ENCODE peak calls at places on chromosomes 7 and 10, in eight cellular contexts. P is MV-4-11; O is activated T-helper 1 cell treated with Interleukin-2 at 50 U/mL for 16 hours; J is activated gamma-delta T cell treated with Interleukin-2 at 50 U/mL for 16 hours; A is stimulated activated CD4-positive, alpha-beta T cell treated with anti-CD3 and anti-CD28 coated beads, TNF-alpha, amount 100 ng/mL, for 48 hours; S is NCI-H345; Q is amygdala; X is NCI-H1048. I is an unnamed sample.

GRCh38 chr10:49446031-49446430 is 50.1 kb upstream of the DRGX start:
- DNase-seq in P (no peak), O (no peak), J (no peak), A (no peak), S (no peak), Q (no peak), X (no peak), I (no peak)

GRCh38 chr7:55365103-55365679 is at the start of gene LANCL2:
- DNase-seq in P (no peak), O (no peak), J (no peak), A (no peak), S (peak; percentile 73), Q (no peak), X (peak; percentile 40), I (peak; percentile 43)

GRCh38 chr7:158743219-158743618 is 38.6 kb upstream of the NCAPG2 start:
- DNase-seq in P (no peak), O (no peak), J (no peak), A (no peak), S (no peak), Q (no peak), X (no peak), I (no peak)

GRCh38 chr10:17155821-17156220 is 26.2 kb upstream of the CUBN start:
- DNase-seq in P (no peak), O (no peak), J (no peak), A (no peak), S (no peak), Q (no peak), X (no peak), I (no peak)

GRCh38 chr10:116796910-116797513 is 52.3 kb upstream of the ENO4 start:
- DNase-seq in P (peak; percentile 42), O (peak; percentile 29), J (peak; percentile 50), A (peak; percentile 55), S (peak; percentile 61), Q (peak; percentile 58), X (peak; percentile 72), I (peak; percentile 48)

GRCh38 chr10:88471909-88472308 is 111.2 kb downstream of the RNLS start:
- DNase-seq in P (no peak), O (no peak), J (no peak), A (no peak), S (no peak), Q (no peak), X (no peak), I (no peak)

GRCh38 chr7:50542132-50542531 is 23.1 kb downstream of the DDC start:
- DNase-seq in P (no peak), O (no peak), J (no peak), A (no peak), S (no peak), Q (no peak), X (no peak), I (no peak)

GRCh38 chr7:93461350-93461749 is 113.2 kb downstream of the CALCR start:
- DNase-seq in P (peak; percentile 5), O (no peak), J (no peak), A (no peak), S (peak; percentile 6), Q (no peak), X (no peak), I (no peak)

GRCh38 chr7:18289801-18290200 is 205.7 kb upstream of the HDAC9 start:
- DNase-seq in P (no peak), O (no peak), J (no peak), A (no peak), S (no peak), Q (no peak), X (no peak), I (no peak)

GRCh38 chr7:44395067-44395466 is 69.7 kb upstream of the CAMK2B start:
- DNase-seq in P (no peak), O (no peak), J (no peak), A (no peak), S (peak; percentile 89), Q (no peak), X (no peak), I (no peak)

GRCh38 chr10:131230641-131231322 is 80.7 kb downstream of the TCERG1L start:
- DNase-seq in P (no peak), O (no peak), J (no peak), A (no peak), S (no peak), Q (no peak), X (no peak), I (no peak)

GRCh38 chr10:49568235-49568634 is 29.3 kb upstream of the ERCC6 start:
- DNase-seq in P (no peak), O (no peak), J (no peak), A (no peak), S (no peak), Q (no peak), X (no peak), I (no peak)

GRCh38 chr7:31261373-31261772 is 79.2 kb downstream of the NEUROD6 start:
- DNase-seq in P (no peak), O (no peak), J (no peak), A (no peak), S (no peak), Q (no peak), X (no peak), I (no peak)

GRCh38 chr7:20596653-20597052 is 18.8 kb upstream of the ABCB5 start:
- DNase-seq in P (no peak), O (no peak), J (no peak), A (no peak), S (no peak), Q (no peak), X (no peak), I (no peak)

GRCh38 chr7:55052081-55052480 is 33.3 kb downstream of the EGFR start:
- DNase-seq in P (no peak), O (no peak), J (no peak), A (no peak), S (no peak), Q (no peak), X (no peak), I (no peak)

GRCh38 chr10:70985824-70986336 is 97.5 kb upstream of the PCBD1 start:
- DNase-seq in P (peak; percentile 16), O (no peak), J (peak; percentile 21), A (no peak), S (no peak), Q (no peak), X (no peak), I (no peak)

GRCh38 chr7:978049-978346 is 2.6 kb upstream of the COX19 start:
- DNase-seq in P (no peak), O (no peak), J (no peak), A (no peak), S (no peak), Q (no peak), X (no peak), I (no peak)

GRCh38 chr7:95871078-95871848 is 98.9 kb downstream of the DYNC1I1 start:
- DNase-seq in P (peak; percentile 16), O (no peak), J (no peak), A (no peak), S (peak; percentile 58), Q (no peak), X (peak; percentile 46), I (no peak)

GRCh38 chr7:1224093-1224702 is 8.5 kb upstream of the UNCX start:
- DNase-seq in P (no peak), O (no peak), J (no peak), A (no peak), S (no peak), Q (no peak), X (no peak), I (no peak)

GRCh38 chr7:154906736-154907355 is 96.1 kb downstream of the PAXIP1 start:
- DNase-seq in P (no peak), O (no peak), J (no peak), A (no peak), S (no peak), Q (no peak), X (no peak), I (no peak)

GRCh38 chr10:29879862-29880261 is 179.5 kb downstream of the JCAD start:
- DNase-seq in P (no peak), O (no peak), J (no peak), A (no peak), S (no peak), Q (no peak), X (no peak), I (no peak)

GRCh38 chr7:26857534-26858228 is 6.7 kb downstream of the SKAP2 start:
- DNase-seq in P (no peak), O (no peak), J (no peak), A (no peak), S (no peak), Q (no peak), X (peak; percentile 23), I (no peak)

GRCh38 chr10:33052476-33052875 is 94.4 kb upstream of the ITGB1 start:
- DNase-seq in P (no peak), O (no peak), J (no peak), A (no peak), S (no peak), Q (no peak), X (no peak), I (no peak)

I was measured in effector CD8-positive, alpha-beta T cell.